ENCODE peak calls at places on chromosome 14, in five cellular contexts. W, V, P, C and S are unnamed samples.

GRCh38 chr14:99860219-99860618 is 67.0 kb downstream of the EML1 start:
- DNase-seq in C (no peak), P (no peak), V (no peak), W (no peak), S (no peak)

GRCh38 chr14:54609576-54609975 is 42.6 kb downstream of the SAMD4A start:
- DNase-seq in C (no peak), W (no peak), V (no peak), P (peak), S (no peak)

GRCh38 chr14:31326111-31326510 is 94.2 kb downstream of the HEATR5A start:
- DNase-seq in W (no peak), P (peak), C (no peak), V (no peak), S (no peak)

GRCh38 chr14:97710726-97711125 is 913.5 kb downstream of the VRK1 start:
- DNase-seq in P (no peak), W (no peak), V (no peak), C (no peak), S (no peak)

GRCh38 chr14:68306265-68306933 is 486.5 kb downstream of the ZFP36L1 start:
- DNase-seq in V (peak), C (no peak), W (no peak), P (no peak), S (no peak)

GRCh38 chr14:22892488-22892887 is 9.5 kb downstream of the REM2 start:
- DNase-seq in V (no peak), C (no peak), P (no peak), W (no peak), S (peak)

GRCh38 chr14:22472935-22473854 is 115.8 kb downstream of the DAD1 start:
- DNase-seq in W (no peak), C (peak), P (no peak), V (peak), S (peak)

GRCh38 chr14:34059925-34060746 is 109.3 kb upstream of the EGLN3 start:
- DNase-seq in C (peak), V (peak), W (peak), P (peak), S (peak)

GRCh38 chr14:52069617-52070431 is 965 bp upstream of the NID2 start:
- DNase-seq in V (no peak), C (no peak), W (no peak), P (peak), S (no peak)

GRCh38 chr14:58805605-58806358 is 168.0 kb downstream of the DACT1 start:
- DNase-seq in P (peak), W (no peak), V (no peak), C (no peak), S (no peak)

GRCh38 chr14:96091941-96092411 is 52.8 kb downstream of the C14orf132 start:
- DNase-seq in P (peak), C (no peak), W (no peak), V (no peak), S (no peak)

GRCh38 chr14:94390372-94391086 is 2.1 kb upstream of the SERPINA1 start:
- DNase-seq in W (no peak), C (no peak), V (no peak), P (peak), S (peak)

GRCh38 chr14:70032447-70032846 is 153.2 kb downstream of the SMOC1 start:
- DNase-seq in C (no peak), V (no peak), P (peak), W (no peak), S (no peak)

GRCh38 chr14:101980251-101980650 is 15.9 kb downstream of the DYNC1H1 start:
- DNase-seq in P (no peak), W (no peak), V (no peak), C (no peak), S (no peak)

GRCh38 chr14:89493406-89493805 is 76.4 kb upstream of the FOXN3 start:
- DNase-seq in W (no peak), V (no peak), P (no peak), C (no peak), S (no peak)

GRCh38 chr14:92728781-92729364 is 19.6 kb downstream of the LGMN start:
- DNase-seq in V (no peak), P (peak), C (no peak), W (no peak), S (no peak)

GRCh38 chr14:41597647-41598046 is 9.0 kb upstream of the LRFN5 start:
- DNase-seq in P (no peak), V (no peak), C (no peak), W (no peak), S (no peak)

GRCh38 chr14:31770271-31770670 is 209.1 kb downstream of the NUBPL start:
- DNase-seq in P (peak), C (no peak), V (no peak), W (no peak), S (no peak)